ENCODE peak calls at places on chromosomes 4 and X, in ten cellular contexts. Q, U, F, S, R, N, O, X, C and T are unnamed samples.

GRCh38 chr4:112516401-112517066 is 554 bp upstream of the NEUROG2 start:
- DNase-seq in Q (no peak), U (no peak), F (no peak), S (no peak), R (no peak), N (no peak), O (no peak), X (no peak), C (peak), T (peak)

GRCh38 chr4:101977096-101977495 is 186.6 kb downstream of the BANK1 start:
- DNase-seq in Q (no peak), U (peak), F (no peak), S (peak), R (no peak), N (no peak), O (no peak), X (peak), C (no peak), T (no peak)

GRCh38 chr4:158255727-158256324 is 45.5 kb downstream of the TMEM144 start:
- DNase-seq in Q (no peak), U (peak), F (no peak), S (peak), R (no peak), N (no peak), O (no peak), X (peak), C (no peak), T (no peak)

GRCh38 chr4:1503583-1504471 is 97.6 kb upstream of the NKX1-1 start:
- DNase-seq in Q (peak), U (peak), F (peak), S (no peak), R (no peak), N (no peak), O (no peak), X (no peak), C (peak), T (peak)

GRCh38 chr4:110643096-110643495 is 20.2 kb upstream of the PITX2 start:
- DNase-seq in Q (no peak), U (no peak), F (no peak), S (no peak), R (no peak), N (no peak), O (no peak), X (no peak), C (no peak), T (no peak)

GRCh38 chrX:49879656-49880277 is 483 bp downstream of the USP27X start:
- DNase-seq in Q (no peak), U (no peak), F (no peak), S (no peak), R (no peak), N (no peak), O (no peak), X (peak), C (no peak), T (no peak)

GRCh38 chr4:90241008-90241407 is 113.8 kb downstream of the CCSER1 start:
- DNase-seq in Q (no peak), U (no peak), F (no peak), S (no peak), R (no peak), N (no peak), O (no peak), X (no peak), C (no peak), T (no peak)

GRCh38 chr4:143286733-143287570 is 49.7 kb upstream of the GAB1 start:
- DNase-seq in Q (no peak), U (peak), F (no peak), S (no peak), R (no peak), N (no peak), O (no peak), X (peak), C (no peak), T (no peak)

GRCh38 chr4:103938488-103938887 is 218.7 kb upstream of the TACR3 start:
- DNase-seq in Q (no peak), U (no peak), F (no peak), S (no peak), R (no peak), N (no peak), O (no peak), X (no peak), C (no peak), T (no peak)

GRCh38 chr4:112510468-112511293 is 5.3 kb downstream of the NEUROG2 start:
- DNase-seq in Q (no peak), U (no peak), F (no peak), S (no peak), R (no peak), N (no peak), O (no peak), X (no peak), C (peak), T (no peak)

GRCh38 chr4:186723207-186724047 is at the start of gene FAT1:
- DNase-seq in Q (peak), U (peak), F (peak), S (no peak), R (no peak), N (peak), O (peak), X (peak), C (peak), T (peak)

GRCh38 chr4:105433421-105433820 is 40.4 kb downstream of the PPA2 start:
- DNase-seq in Q (no peak), U (no peak), F (no peak), S (no peak), R (no peak), N (no peak), O (no peak), X (no peak), C (no peak), T (no peak)

GRCh38 chr4:173135241-173135847 is 33.3 kb upstream of the GALNT7 start:
- DNase-seq in Q (no peak), U (peak), F (no peak), S (no peak), R (no peak), N (no peak), O (no peak), X (peak), C (no peak), T (no peak)

GRCh38 chr4:46254788-46255187 is 130.9 kb upstream of the GABRG1 start:
- DNase-seq in Q (no peak), U (no peak), F (no peak), S (no peak), R (no peak), N (no peak), O (no peak), X (peak), C (no peak), T (no peak)

GRCh38 chr4:105060628-105061027 is 86.0 kb upstream of the TET2 start:
- DNase-seq in Q (no peak), U (no peak), F (no peak), S (no peak), R (no peak), N (no peak), O (no peak), X (peak), C (no peak), T (no peak)

GRCh38 chrX:148049441-148049840 is 68.3 kb downstream of the FMR1NB start:
- DNase-seq in Q (no peak), U (peak), F (no peak), S (peak), R (no peak), N (no peak), O (no peak), X (peak), C (no peak), T (no peak)

GRCh38 chr4:180557348-180557747 is 1685.9 kb upstream of the TENM3 start:
- DNase-seq in Q (no peak), U (no peak), F (no peak), S (peak), R (no peak), N (no peak), O (no peak), X (no peak), C (no peak), T (no peak)

GRCh38 chr4:184100297-184100885 is 117.3 kb downstream of the ENPP6 start:
- DNase-seq in Q (peak), U (peak), F (no peak), S (peak), R (no peak), N (peak), O (peak), X (peak), C (peak), T (peak)

GRCh38 chr4:84955168-84955567 is 11.3 kb downstream of the WDFY3 start:
- DNase-seq in Q (no peak), U (no peak), F (no peak), S (no peak), R (no peak), N (no peak), O (no peak), X (no peak), C (no peak), T (no peak)

GRCh38 chrX:115177941-115178340 is 11.3 kb upstream of the RBMXL3 start:
- DNase-seq in Q (no peak), U (no peak), F (no peak), S (no peak), R (no peak), N (no peak), O (no peak), X (peak), C (no peak), T (no peak)

GRCh38 chrX:95290455-95290854 is 1394.2 kb upstream of the DIAPH2 start:
- DNase-seq in Q (no peak), U (no peak), F (no peak), S (no peak), R (no peak), N (no peak), O (no peak), X (no peak), C (no peak), T (no peak)

GRCh38 chr4:147749811-147750321 is 18.0 kb downstream of the ARHGAP10 start:
- DNase-seq in Q (no peak), U (no peak), F (no peak), S (no peak), R (no peak), N (no peak), O (no peak), X (no peak), C (no peak), T (no peak)

GRCh38 chrX:9166566-9166909 is 132.6 kb upstream of the FAM9B start:
- DNase-seq in Q (no peak), U (peak), F (no peak), S (no peak), R (no peak), N (no peak), O (no peak), X (no peak), C (no peak), T (no peak)

DNA sequence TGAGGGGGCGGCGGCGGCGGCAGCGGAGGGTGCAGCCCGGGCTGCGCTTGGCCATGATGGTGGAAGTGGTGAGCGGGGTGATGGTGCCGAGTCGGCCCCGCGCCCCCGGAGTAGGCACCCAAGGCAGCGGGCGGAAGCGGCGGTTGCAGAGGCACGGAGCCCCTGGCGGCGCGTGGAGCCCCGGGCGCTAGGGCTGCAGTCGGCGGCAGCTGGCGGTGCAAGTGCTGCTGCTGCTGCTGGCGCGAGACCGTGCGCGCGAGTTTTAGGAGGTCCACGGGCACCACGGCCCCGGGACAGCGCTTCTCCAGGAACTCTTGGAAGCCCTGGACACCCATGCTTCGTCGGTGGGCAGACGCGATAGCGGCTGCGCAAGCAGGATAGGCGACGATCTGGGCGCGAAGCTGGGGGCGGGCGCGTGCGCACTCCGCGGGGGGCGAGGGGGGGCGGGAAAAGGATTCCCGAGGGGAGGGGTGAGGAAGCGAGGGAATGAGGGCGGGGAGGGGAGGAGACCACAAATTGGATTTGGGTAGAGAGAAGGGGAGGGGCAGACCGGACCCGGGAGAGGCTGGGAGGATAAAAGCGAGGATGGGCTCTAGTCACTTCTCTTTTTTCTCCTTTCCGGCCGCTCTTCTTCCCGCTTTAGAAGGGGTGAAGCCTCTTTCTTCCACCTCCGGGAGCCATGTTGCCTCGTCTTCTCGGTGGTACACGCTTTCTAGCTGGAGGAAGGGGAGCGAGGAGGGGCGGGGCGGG is at the start of gene FAM120C:
- DNase-seq in Q (peak), U (peak), F (peak), S (peak), R (peak), N (peak), O (peak), X (peak), C (peak), T (peak)
- TF ChIP-seq POLR2A in Q (peak), U (peak), F (no peak), S (no peak), R (no peak), N (no peak), O (no peak), X (peak), C (peak), T (peak)

GRCh38 chr4:3721627-3722026 is 44.6 kb upstream of the ADRA2C start:
- DNase-seq in Q (no peak), U (no peak), F (no peak), S (no peak), R (no peak), N (no peak), O (no peak), X (no peak), C (no peak), T (no peak)
- TF ChIP-seq CTCF in Q (no peak), U (no peak), F (no peak), S (no peak), R (no peak), N (no peak), O (no peak), X (no peak), C (no peak), T (no peak)

GRCh38 chr4:140151700-140152014 is 2.3 kb downstream of the MAML3 start:
- DNase-seq in Q (peak), U (peak), F (peak), S (peak), R (peak), N (peak), O (peak), X (peak), C (no peak), T (peak)

GRCh38 chr4:140149851-140150635 is 3.9 kb downstream of the MAML3 start:
- DNase-seq in Q (peak), U (peak), F (peak), S (peak), R (peak), N (peak), O (peak), X (peak), C (peak), T (peak)

GRCh38 chr4:140152015-140152703 is 1.8 kb downstream of the MAML3 start:
- DNase-seq in Q (peak), U (no peak), F (peak), S (peak), R (peak), N (peak), O (peak), X (no peak), C (peak), T (peak)

GRCh38 chr4:140150636-140150885 is 3.4 kb downstream of the MAML3 start:
- DNase-seq in Q (no peak), U (no peak), F (peak), S (no peak), R (no peak), N (peak), O (no peak), X (no peak), C (no peak), T (no peak)

GRCh38 chr4:140150886-140151699 is 2.9 kb downstream of the MAML3 start:
- DNase-seq in Q (peak), U (peak), F (peak), S (peak), R (peak), N (peak), O (peak), X (peak), C (peak), T (peak)
- TF ChIP-seq POLR2A in Q (peak), U (peak), F (no peak), S (no peak), R (peak), N (no peak), O (peak), X (peak), C (peak), T (peak)

GRCh38 chr4:154417358-154417673 is 74.3 kb downstream of the DCHS2 start:
- DNase-seq in Q (no peak), U (no peak), F (no peak), S (no peak), R (no peak), N (no peak), O (no peak), X (no peak), C (no peak), T (no peak)

GRCh38 chr4:154415313-154415712 is 76.3 kb downstream of the DCHS2 start:
- DNase-seq in Q (no peak), U (no peak), F (no peak), S (no peak), R (no peak), N (no peak), O (no peak), X (no peak), C (no peak), T (no peak)

GRCh38 chr4:154414796-154415195 is 76.8 kb downstream of the DCHS2 start:
- DNase-seq in Q (no peak), U (no peak), F (no peak), S (no peak), R (no peak), N (no peak), O (no peak), X (no peak), C (no peak), T (no peak)

GRCh38 chr4:154421618-154422017 is 70.0 kb downstream of the DCHS2 start:
- DNase-seq in Q (no peak), U (no peak), F (no peak), S (no peak), R (no peak), N (no peak), O (no peak), X (no peak), C (no peak), T (no peak)

GRCh38 chr4:154416183-154416543 is 75.4 kb downstream of the DCHS2 start:
- DNase-seq in Q (no peak), U (peak), F (no peak), S (no peak), R (no peak), N (no peak), O (peak), X (no peak), C (peak), T (no peak)
- TF ChIP-seq CTCF in Q (no peak), U (peak), F (no peak), S (peak), R (no peak), N (no peak), O (no peak), X (no peak), C (no peak), T (no peak)

DNA sequence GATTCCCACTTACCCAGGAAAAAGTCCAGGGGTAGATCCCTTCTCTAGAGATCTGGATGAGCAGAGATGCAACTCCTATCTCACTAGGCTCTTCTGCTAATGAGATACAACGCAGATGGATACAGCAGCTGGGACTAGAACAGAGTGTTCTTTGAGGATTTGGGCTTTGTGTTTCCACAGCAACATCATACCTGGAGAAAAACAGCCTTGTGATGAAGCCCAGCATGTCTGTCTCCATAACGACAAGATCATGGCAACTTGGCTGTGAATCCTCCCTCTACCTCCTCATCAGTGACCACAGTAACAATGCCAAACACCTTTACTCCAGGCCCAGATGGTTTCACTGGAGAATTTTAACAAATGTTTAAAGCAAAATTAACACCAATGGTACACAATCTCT is 80.1 kb downstream of the RCHY1 start:
- DNase-seq in Q (no peak), U (no peak), F (no peak), S (no peak), R (no peak), N (no peak), O (no peak), X (no peak), C (no peak), T (no peak)
- TF ChIP-seq POLR2A in Q (no peak), U (no peak), F (no peak), S (no peak), R (no peak), N (no peak), O (no peak), X (no peak), C (no peak), T (peak)

DNA sequence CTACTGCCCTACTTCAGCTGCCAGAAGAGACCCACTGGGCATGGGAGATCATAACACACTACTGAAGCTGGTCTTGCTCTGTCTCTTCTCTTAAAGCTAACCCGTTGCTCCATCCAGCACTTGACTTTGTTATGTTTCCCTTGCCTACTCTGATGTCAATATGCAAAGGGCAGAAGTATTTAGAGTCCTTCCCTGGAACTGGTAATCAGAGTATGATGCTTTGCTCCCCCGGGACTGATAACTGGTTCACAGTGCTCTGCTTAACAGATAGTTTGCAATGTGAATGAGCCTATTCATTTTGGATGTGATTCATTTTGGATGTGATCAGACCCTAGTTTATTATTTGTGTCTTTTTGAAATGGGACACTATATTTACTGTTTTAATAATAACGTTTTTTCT is 12.3 kb upstream of the UCP1 start:
- DNase-seq in Q (no peak), U (no peak), F (no peak), S (no peak), R (no peak), N (no peak), O (no peak), X (no peak), C (no peak), T (no peak)
- TF ChIP-seq CTCF in Q (no peak), U (no peak), F (no peak), S (no peak), R (no peak), N (no peak), O (no peak), X (no peak), C (no peak), T (no peak)

DNA sequence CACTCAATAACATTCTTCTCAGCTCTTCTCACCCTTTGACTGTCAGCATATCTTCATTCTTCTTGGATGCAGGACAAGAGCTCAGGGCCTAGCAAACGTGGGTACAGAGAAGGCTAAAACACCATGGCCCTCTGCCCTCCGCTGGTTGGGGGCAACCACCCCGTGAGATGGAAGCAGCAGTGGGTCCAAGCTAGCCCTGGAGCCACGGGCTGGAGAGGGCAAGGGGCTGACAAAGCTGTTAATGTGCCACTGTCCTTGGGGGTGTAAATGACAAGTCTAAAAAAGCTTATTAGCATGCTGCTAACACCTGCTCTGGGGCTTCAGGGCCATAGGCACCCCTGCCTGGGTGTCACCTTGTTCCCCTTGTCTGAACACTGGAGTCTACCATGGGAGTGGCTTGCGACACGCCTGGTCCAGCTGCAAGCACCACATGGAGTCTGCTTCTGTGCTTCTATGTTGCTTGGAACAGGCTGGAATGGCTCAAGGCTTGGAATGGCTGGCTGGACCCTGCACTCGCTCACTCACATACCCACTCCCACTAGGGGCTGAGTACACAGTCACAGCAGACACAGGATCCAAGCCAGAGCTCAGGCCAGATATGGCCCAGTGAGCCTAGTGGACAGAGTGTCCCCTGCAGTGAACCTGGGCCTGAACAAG is 246.0 kb downstream of the PCDH10 start:
- DNase-seq in Q (no peak), U (no peak), F (no peak), S (no peak), R (no peak), N (no peak), O (no peak), X (no peak), C (peak), T (no peak)
- TF ChIP-seq POLR2A in Q (no peak), U (no peak), F (no peak), S (no peak), R (no peak), N (no peak), O (no peak), X (no peak), C (no peak), T (no peak)

GRCh38 chrX:142994988-142995387 is 30.7 kb upstream of the SPANXN4 start:
- DNase-seq in Q (no peak), U (no peak), F (no peak), S (no peak), R (no peak), N (no peak), O (no peak), X (no peak), C (no peak), T (no peak)

GRCh38 chrX:143002206-143002605 is 23.5 kb upstream of the SPANXN4 start:
- DNase-seq in Q (no peak), U (no peak), F (no peak), S (no peak), R (no peak), N (no peak), O (no peak), X (no peak), C (no peak), T (no peak)

GRCh38 chrX:142999209-142999720 is 26.5 kb upstream of the SPANXN4 start:
- DNase-seq in Q (no peak), U (no peak), F (no peak), S (no peak), R (no peak), N (no peak), O (no peak), X (no peak), C (no peak), T (no peak)

GRCh38 chrX:142998447-142999208 is 27.1 kb upstream of the SPANXN4 start:
- DNase-seq in Q (no peak), U (no peak), F (no peak), S (no peak), R (no peak), N (no peak), O (no peak), X (no peak), C (no peak), T (no peak)
- TF ChIP-seq CTCF in Q (no peak), U (no peak), F (no peak), S (no peak), R (no peak), N (no peak), O (no peak), X (no peak), C (no peak), T (no peak)